ENCODE peak calls at places on chromosomes 4 and X, in five cellular contexts. L, K, T, U and R are unnamed samples.

GRCh38 chr4:185222598-185222997 is 13.2 kb downstream of the SNX25 start:
- DNase-seq in T (no peak), L (no peak), U (no peak), K (no peak), R (no peak)

GRCh38 chr4:7196731-7197130 is 4.4 kb downstream of the SORCS2 start:
- DNase-seq in U (no peak), K (no peak), L (no peak), T (no peak), R (no peak)

GRCh38 chrX:21996872-21997271 is 35.3 kb upstream of the PHEX start:
- DNase-seq in K (no peak), L (no peak), T (no peak), U (no peak), R (peak; percentile 22)

GRCh38 chr4:38203609-38204008 is 243.4 kb downstream of the PTTG2 start:
- DNase-seq in T (no peak), U (no peak), K (no peak), L (no peak), R (no peak)

GRCh38 chr4:151677193-151677592 is 83.6 kb downstream of the GATB start:
- DNase-seq in K (no peak), U (no peak), T (no peak), L (no peak), R (no peak)

GRCh38 chrX:49129427-49129826 is 5.9 kb upstream of the GPKOW start:
- DNase-seq in K (no peak), U (no peak), T (no peak), L (no peak), R (no peak)

GRCh38 chr4:89914609-89915008 is 20.0 kb downstream of the MMRN1 start:
- DNase-seq in T (no peak), L (no peak), K (no peak), U (no peak), R (no peak)

GRCh38 chr4:108596389-108596788 is 24.0 kb upstream of the RPL34 start:
- DNase-seq in K (no peak), L (no peak), U (no peak), T (no peak), R (no peak)

GRCh38 chr4:48470135-48470534 is 13.0 kb upstream of the SLC10A4 start:
- DNase-seq in T (no peak), U (no peak), K (no peak), L (no peak), R (no peak)

GRCh38 chrX:20952180-20952579 is 422.0 kb upstream of the CNKSR2 start:
- DNase-seq in T (no peak), L (no peak), U (no peak), K (no peak), R (no peak)

GRCh38 chrX:45614853-45615252 is 414.2 kb upstream of the DIPK2B start:
- DNase-seq in K (no peak), T (no peak), L (no peak), U (no peak), R (no peak)

GRCh38 chrX:120769576-120770341 is 105.9 kb downstream of the CT47B1 start:
- DNase-seq in L (no peak), U (no peak), K (no peak), T (peak; percentile 46), R (no peak)